ENCODE peak calls at places on chromosomes 1 and 21, in seven cellular contexts. O is astrocyte, C is hepatocyte, T is GM23338, G is mammary epithelial cell, H is neural progenitor cell, X is PC-3. E is an unnamed sample.
A peak's percentile ranks its signal among the peaks of the same experiment; 100 is the strongest.

GRCh38 chr1:201624741-201625646 is 86.1 kb downstream of the NAV1 start:
- DNase-seq in O (peak; percentile 99), C (no peak), T (no peak), G (no peak), H (no peak), X (peak; percentile 18), E (no peak)

GRCh38 chr1:190104959-190105358 is 372.7 kb downstream of the BRINP3 start:
- DNase-seq in O (no peak), C (no peak), T (no peak), G (no peak), H (no peak), X (no peak), E (no peak)

GRCh38 chr1:151511636-151512215 is 539 bp downstream of the CGN start:
- DNase-seq in O (no peak), C (peak; percentile 74), T (peak; percentile 74), G (peak; percentile 47), H (peak; percentile 81), X (peak; percentile 62), E (peak; percentile 69)

GRCh38 chr1:24277420-24278169 is 41.6 kb upstream of the GRHL3 start:
- DNase-seq in O (peak; percentile 89), C (no peak), T (no peak), G (peak; percentile 59), H (no peak), X (peak; percentile 54), E (peak; percentile 19)

GRCh38 chr1:224506141-224506814 is 71.7 kb upstream of the WDR26 start:
- DNase-seq in O (no peak), C (no peak), T (no peak), G (peak; percentile 41), H (peak; percentile 37), X (no peak), E (no peak)

GRCh38 chr21:35578350-35578782 is 482.0 kb downstream of the SETD4 start:
- DNase-seq in O (peak; percentile 95), C (no peak), T (no peak), G (peak; percentile 92), H (no peak), X (no peak), E (no peak)

GRCh38 chr1:93579891-93580290 is 101.7 kb downstream of the BCAR3 start:
- DNase-seq in O (peak; percentile 88), C (peak; percentile 80), T (no peak), G (peak; percentile 87), H (no peak), X (peak; percentile 90), E (no peak)

GRCh38 chr1:67308136-67308535 is 463 bp downstream of the IL12RB2 start:
- DNase-seq in O (no peak), C (no peak), T (peak; percentile 59), G (no peak), H (no peak), X (no peak), E (no peak)

GRCh38 chr1:231465051-231465450 is 43.0 kb upstream of the EGLN1 start:
- DNase-seq in O (no peak), C (no peak), T (no peak), G (no peak), H (no peak), X (no peak), E (peak; percentile 58)

GRCh38 chr1:21261551-21262281 is 28.5 kb downstream of the ECE1 start:
- DNase-seq in O (peak; percentile 91), C (peak; percentile 83), T (peak; percentile 33), G (peak; percentile 77), H (no peak), X (peak; percentile 67), E (no peak)

GRCh38 chr1:2943686-2944260 is 77.5 kb upstream of the ACTRT2 start:
- DNase-seq in O (no peak), C (no peak), T (no peak), G (no peak), H (no peak), X (no peak), E (no peak)

GRCh38 chr1:158169105-158169504 is 11.6 kb upstream of the CD1D start:
- DNase-seq in O (no peak), C (no peak), T (no peak), G (peak; percentile 14), H (no peak), X (no peak), E (no peak)

GRCh38 chr1:27058976-27059688 is 46.5 kb upstream of the TENT5B start:
- DNase-seq in O (no peak), C (no peak), T (peak; percentile 61), G (no peak), H (peak; percentile 10), X (no peak), E (no peak)

GRCh38 chr1:226063362-226064167 is 1.0 kb downstream of the H3-3A start:
- DNase-seq in O (peak; percentile 20), C (peak; percentile 57), T (peak; percentile 62), G (peak; percentile 35), H (peak; percentile 67), X (peak; percentile 38), E (peak; percentile 73)

GRCh38 chr1:77370588-77371306 is 88.9 kb downstream of the AK5 start:
- DNase-seq in O (peak; percentile 97), C (no peak), T (no peak), G (peak; percentile 58), H (no peak), X (peak; percentile 88), E (no peak)

GRCh38 chr1:58441699-58442098 is 104.8 kb downstream of the OMA1 start:
- DNase-seq in O (no peak), C (no peak), T (no peak), G (no peak), H (no peak), X (no peak), E (no peak)

GRCh38 chr1:246527402-246528088 is 20.5 kb upstream of the SMYD3 start:
- DNase-seq in O (no peak), C (no peak), T (no peak), G (no peak), H (no peak), X (peak; percentile 17), E (no peak)

GRCh38 chr1:90371106-90371813 is 345.8 kb downstream of the BARHL2 start:
- DNase-seq in O (peak; percentile 84), C (no peak), T (no peak), G (peak; percentile 56), H (no peak), X (peak; percentile 71), E (peak; percentile 60)

GRCh38 chr21:46153259-46154154 is 1.9 kb downstream of the FTCD start:
- DNase-seq in O (no peak), C (peak; percentile 82), T (peak; percentile 88), G (no peak), H (peak; percentile 80), X (peak; percentile 51), E (no peak)

GRCh38 chr1:119279441-119280415 is 88.9 kb upstream of the HAO2 start:
- DNase-seq in O (peak; percentile 91), C (peak; percentile 53), T (no peak), G (peak; percentile 95), H (no peak), X (peak; percentile 92), E (no peak)

GRCh38 chr1:50368179-50369007 is 54.9 kb downstream of the DMRTA2 start:
- DNase-seq in O (no peak), C (peak; percentile 63), T (peak; percentile 86), G (peak; percentile 21), H (peak; percentile 63), X (peak; percentile 23), E (peak; percentile 26)

GRCh38 chr1:63991685-63992084 is 211.7 kb upstream of the UBE2U start:
- DNase-seq in O (no peak), C (no peak), T (no peak), G (no peak), H (no peak), X (no peak), E (no peak)

GRCh38 chr1:94069649-94070285 is 51.2 kb downstream of the ABCA4 start:
- DNase-seq in O (no peak), C (no peak), T (no peak), G (no peak), H (no peak), X (peak; percentile 84), E (no peak)

GRCh38 chr1:230306158-230306557 is 120.0 kb downstream of the PGBD5 start:
- DNase-seq in O (no peak), C (no peak), T (no peak), G (no peak), H (no peak), X (no peak), E (peak; percentile 48)

GRCh38 chr1:46862348-46862747 is 63.5 kb downstream of the CYP4B1 start:
- DNase-seq in O (no peak), C (no peak), T (no peak), G (no peak), H (no peak), X (no peak), E (no peak)

GRCh38 chr1:90558126-90558525 is 159.0 kb downstream of the BARHL2 start:
- DNase-seq in O (no peak), C (no peak), T (no peak), G (no peak), H (no peak), X (no peak), E (no peak)

GRCh38 chr1:233959971-233960710 is 55.7 kb downstream of the SLC35F3 start:
- DNase-seq in O (no peak), C (no peak), T (no peak), G (no peak), H (no peak), X (no peak), E (no peak)

GRCh38 chr1:181485276-181486097 is 2.2 kb downstream of the CACNA1E start:
- DNase-seq in O (no peak), C (peak; percentile 67), T (peak; percentile 81), G (no peak), H (peak; percentile 83), X (no peak), E (peak; percentile 82)
- TF ChIP-seq EZH2 in O (peak; percentile 16), C (peak; percentile 66), T (no peak), G (no peak), H (peak; percentile 60), X (no peak), E (no peak)

GRCh38 chr1:220690140-220691038 is at the start of gene C1orf115:
- DNase-seq in O (peak; percentile 3), C (peak; percentile 91), T (peak; percentile 85), G (peak; percentile 70), H (peak; percentile 92), X (peak; percentile 95), E (peak; percentile 87)
- H3K4me3 ChIP-seq in O (peak within 1 kb of the TSS; percentile 47), C (peak within 1 kb of the TSS; percentile 94), T (peak within 1 kb of the TSS; percentile 66), G (peak within 1 kb of the TSS; percentile 62), H (peak within 1 kb of the TSS; percentile 96), X (peak within 1 kb of the TSS; percentile 82), E (peak within 1 kb of the TSS; percentile 68)

GRCh38 chr1:191134796-191135195 is 657.1 kb upstream of the BRINP3 start:
- DNase-seq in O (peak; percentile 66), C (no peak), T (no peak), G (no peak), H (no peak), X (no peak), E (no peak)
- TF ChIP-seq EZH2 in O (no peak), C (no peak), T (no peak), G (no peak), H (no peak), X (no peak), E (no peak)

DNA sequence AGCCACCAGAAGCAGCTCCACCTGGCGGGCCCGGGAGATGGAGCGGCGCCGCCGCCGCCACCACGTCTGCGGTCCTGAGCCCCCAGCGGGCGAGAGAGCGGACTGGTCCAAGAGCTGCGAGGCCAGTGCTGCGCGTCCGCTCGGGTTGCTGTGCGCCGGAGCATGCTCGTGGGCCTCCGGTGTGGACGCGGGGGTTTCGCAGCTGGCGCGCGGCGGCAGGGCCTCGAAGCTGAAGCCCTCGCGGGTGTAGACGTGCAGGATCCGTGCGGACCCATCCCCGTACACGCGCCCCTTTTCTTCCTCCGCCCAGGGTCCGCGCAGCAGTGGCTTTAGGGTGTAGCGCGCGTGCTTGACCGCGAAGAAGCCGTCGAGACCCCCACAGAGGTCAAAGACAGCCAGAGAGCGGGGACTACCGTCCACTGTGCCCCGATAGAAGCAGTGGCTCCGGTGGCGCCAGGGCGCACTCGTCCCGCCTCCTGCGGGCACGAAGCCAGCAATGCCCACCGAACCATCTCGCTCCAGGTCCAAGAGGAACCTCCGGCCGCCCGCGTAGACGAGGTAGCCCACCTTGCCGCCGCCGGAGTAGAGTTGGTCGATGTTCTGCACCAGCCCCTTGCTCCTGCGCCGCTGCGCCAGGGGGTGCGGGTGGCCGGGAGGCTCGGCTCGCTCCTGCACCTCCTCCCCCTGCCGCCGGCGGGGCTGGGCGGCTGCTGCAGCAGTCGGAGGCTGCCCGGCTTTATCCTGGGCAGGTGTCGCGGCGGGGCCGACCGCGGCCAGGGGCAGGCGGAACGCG is 1.1 kb downstream of the ADAMTS5 start:
- DNase-seq in O (no peak), C (peak; percentile 51), T (peak; percentile 89), G (peak; percentile 9), H (peak; percentile 87), X (no peak), E (no peak)
- H3K4me3 ChIP-seq in O (peak overlapping the region; percentile 66), C (peak overlapping the region; percentile 70), T (peak overlapping the region; percentile 72), G (peak overlapping the region; percentile 15), H (peak overlapping the region; percentile 53), X (peak overlapping the region; percentile 63), E (no peak overlapping the region)

E was measured in MM.1S.